ENCODE peak calls at places on chromosomes 16 and 17, in nine cellular contexts. One of them, this sample, is unnamed.

GRCh38 chr16:3731126-3731935 is 14.0 kb upstream of the TRAP1 start:
- DNase-seq in breast epithelium: no peak
- DNase-seq in H1: no peak
- DNase-seq in GM12878: no peak
- DNase-seq in HL-60: no peak
- DNase-seq in prostate gland: no peak
- DNase-seq in stomach: no peak
- DNase-seq in GM23338: no peak
- DNase-seq in K562: no peak
- DNase-seq in this sample: peak

GRCh38 chr17:49901460-49902331 is 53.8 kb upstream of the TAC4 start:
- DNase-seq in breast epithelium: no peak
- DNase-seq in H1: no peak
- DNase-seq in GM12878: no peak
- DNase-seq in HL-60: no peak
- DNase-seq in prostate gland: no peak
- DNase-seq in stomach: no peak
- DNase-seq in GM23338: peak
- DNase-seq in K562: no peak
- DNase-seq in this sample: no peak

GRCh38 chr16:85078952-85079351 is 33.3 kb downstream of the CIBAR2 start:
- DNase-seq in breast epithelium: no peak
- DNase-seq in H1: no peak
- DNase-seq in GM12878: no peak
- DNase-seq in HL-60: no peak
- DNase-seq in prostate gland: no peak
- DNase-seq in stomach: no peak
- DNase-seq in GM23338: no peak
- DNase-seq in K562: no peak
- DNase-seq in this sample: no peak

GRCh38 chr17:48997103-48997826 is at the start of gene IGF2BP1:
- DNase-seq in breast epithelium: no peak
- DNase-seq in H1: peak
- DNase-seq in GM12878: no peak
- DNase-seq in HL-60: no peak
- DNase-seq in prostate gland: no peak
- DNase-seq in stomach: no peak
- DNase-seq in GM23338: peak
- DNase-seq in K562: peak
- DNase-seq in this sample: no peak

GRCh38 chr16:67678354-67679023 is 11.9 kb downstream of the C16orf86 start:
- DNase-seq in breast epithelium: no peak
- DNase-seq in H1: no peak
- DNase-seq in GM12878: no peak
- DNase-seq in HL-60: no peak
- DNase-seq in prostate gland: peak
- DNase-seq in stomach: no peak
- DNase-seq in GM23338: no peak
- DNase-seq in K562: no peak
- DNase-seq in this sample: no peak

GRCh38 chr17:73211745-73212144 is 18.9 kb downstream of the COG1 start:
- DNase-seq in breast epithelium: peak
- DNase-seq in H1: no peak
- DNase-seq in GM12878: no peak
- DNase-seq in HL-60: no peak
- DNase-seq in prostate gland: no peak
- DNase-seq in stomach: no peak
- DNase-seq in GM23338: no peak
- DNase-seq in K562: no peak
- DNase-seq in this sample: no peak

GRCh38 chr16:77585379-77585778 is 136.9 kb upstream of the NUDT7 start:
- DNase-seq in breast epithelium: no peak
- DNase-seq in H1: no peak
- DNase-seq in GM12878: no peak
- DNase-seq in HL-60: no peak
- DNase-seq in prostate gland: no peak
- DNase-seq in stomach: no peak
- DNase-seq in GM23338: no peak
- DNase-seq in K562: no peak
- DNase-seq in this sample: no peak

GRCh38 chr17:57948555-57949420 is 6.4 kb downstream of the CUEDC1 start:
- DNase-seq in breast epithelium: no peak
- DNase-seq in H1: no peak
- DNase-seq in GM12878: no peak
- DNase-seq in HL-60: no peak
- DNase-seq in prostate gland: no peak
- DNase-seq in stomach: no peak
- DNase-seq in GM23338: peak
- DNase-seq in K562: peak
- DNase-seq in this sample: peak

GRCh38 chr17:9470171-9470570 is 105.4 kb downstream of the STX8 start:
- DNase-seq in breast epithelium: no peak
- DNase-seq in H1: no peak
- DNase-seq in GM12878: peak
- DNase-seq in HL-60: no peak
- DNase-seq in prostate gland: no peak
- DNase-seq in stomach: no peak
- DNase-seq in GM23338: no peak
- DNase-seq in K562: no peak
- DNase-seq in this sample: no peak

DNA sequence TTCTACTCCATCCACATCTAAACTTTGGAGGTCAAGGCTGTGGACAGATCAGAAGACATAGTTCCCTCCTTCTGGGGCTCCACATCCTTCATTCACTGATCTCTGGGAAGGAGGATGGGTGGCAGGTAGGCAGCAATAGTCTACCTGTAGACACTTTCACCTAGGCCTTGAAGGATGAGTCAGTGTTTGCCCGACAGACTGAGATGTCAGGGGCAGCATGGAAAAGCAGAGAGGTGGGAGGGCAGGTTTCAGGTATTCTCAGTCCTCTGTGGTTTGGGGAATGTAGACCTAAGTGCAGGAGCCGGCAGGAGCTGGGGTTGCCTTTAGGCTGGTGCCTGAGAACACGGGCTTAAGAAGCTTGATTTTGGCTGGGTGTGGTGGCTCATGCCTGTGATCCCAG is 171.9 kb upstream of the ZNF267 start:
- DNase-seq in breast epithelium: no peak
- DNase-seq in H1: no peak
- DNase-seq in GM12878: no peak
- DNase-seq in HL-60: no peak
- DNase-seq in prostate gland: no peak
- DNase-seq in stomach: no peak
- DNase-seq in GM23338: no peak
- DNase-seq in K562: no peak
- DNase-seq in this sample: no peak
- H3K27ac ChIP-seq in breast epithelium: no peak
- H3K27ac ChIP-seq in H1: no peak
- H3K27ac ChIP-seq in GM12878: peak
- H3K27ac ChIP-seq in HL-60: no peak
- H3K27ac ChIP-seq in prostate gland: no peak
- H3K27ac ChIP-seq in stomach: no peak
- H3K27ac ChIP-seq in GM23338: no peak
- H3K27ac ChIP-seq in K562: no peak
- H3K27ac ChIP-seq in this sample: no peak

DNA sequence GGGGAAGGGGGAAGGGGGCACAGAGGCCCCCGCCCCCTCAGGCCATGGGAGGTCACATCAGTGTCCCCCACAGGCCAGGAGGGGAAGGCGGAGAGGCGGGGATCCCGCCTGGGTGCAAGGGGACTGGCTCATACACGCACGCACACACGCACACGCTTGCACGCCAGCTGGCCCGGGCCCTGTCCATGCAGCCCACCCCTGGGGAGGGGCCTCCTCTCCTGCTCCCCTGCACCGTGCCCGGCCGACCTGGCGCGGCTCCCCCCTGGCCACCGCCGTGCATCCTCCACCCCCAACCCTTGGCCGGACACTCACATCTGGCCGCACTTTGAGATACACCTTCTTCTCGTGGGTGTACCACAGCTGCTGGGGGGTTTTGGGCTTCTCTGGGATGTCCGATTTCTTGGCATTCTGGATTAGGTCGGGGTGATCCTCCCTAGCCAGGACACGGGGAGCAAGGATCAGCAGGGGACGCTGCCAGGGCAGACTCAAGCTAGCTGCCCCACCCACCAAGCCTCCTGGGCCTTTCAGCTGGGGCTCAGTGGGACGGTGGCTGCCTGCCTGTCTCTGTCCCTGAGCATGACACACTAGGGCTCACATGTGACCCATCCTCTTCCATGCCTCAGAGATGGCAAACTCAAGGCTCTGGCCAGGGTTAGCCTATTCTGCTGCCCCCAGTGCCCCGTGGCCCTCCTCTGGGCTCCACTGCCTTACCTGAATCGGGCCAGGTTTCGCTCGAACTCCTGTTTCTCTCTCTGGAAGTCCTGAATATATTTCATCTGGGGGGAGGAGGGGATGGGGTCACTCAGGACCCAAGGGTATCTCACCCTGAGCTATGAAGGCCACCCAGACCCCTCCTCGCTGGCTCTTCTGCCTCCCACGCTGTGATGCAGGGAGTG is 6.7 kb downstream of the UBTF start:
- DNase-seq in breast epithelium: no peak
- DNase-seq in H1: no peak
- DNase-seq in GM12878: no peak
- DNase-seq in HL-60: no peak
- DNase-seq in prostate gland: no peak
- DNase-seq in stomach: no peak
- DNase-seq in GM23338: no peak
- DNase-seq in K562: no peak
- DNase-seq in this sample: no peak
- TF ChIP-seq POLR2AphosphoS5 in breast epithelium: no peak
- TF ChIP-seq POLR2AphosphoS5 in H1: no peak
- TF ChIP-seq POLR2AphosphoS5 in GM12878: peak
- TF ChIP-seq POLR2AphosphoS5 in HL-60: peak
- TF ChIP-seq POLR2AphosphoS5 in prostate gland: no peak
- TF ChIP-seq POLR2AphosphoS5 in stomach: no peak
- TF ChIP-seq POLR2AphosphoS5 in GM23338: no peak
- TF ChIP-seq POLR2AphosphoS5 in K562: peak
- TF ChIP-seq POLR2AphosphoS5 in this sample: no peak

GRCh38 chr17:12691173-12691572 is 25.5 kb downstream of the MYOCD start:
- DNase-seq in breast epithelium: no peak
- DNase-seq in H1: no peak
- DNase-seq in GM12878: no peak
- DNase-seq in HL-60: no peak
- DNase-seq in prostate gland: no peak
- DNase-seq in stomach: no peak
- DNase-seq in GM23338: no peak
- DNase-seq in K562: no peak
- DNase-seq in this sample: peak
- H3K27ac ChIP-seq in breast epithelium: no peak
- H3K27ac ChIP-seq in H1: no peak
- H3K27ac ChIP-seq in GM12878: no peak
- H3K27ac ChIP-seq in HL-60: no peak
- H3K27ac ChIP-seq in prostate gland: no peak
- H3K27ac ChIP-seq in stomach: peak
- H3K27ac ChIP-seq in GM23338: no peak
- H3K27ac ChIP-seq in K562: no peak
- H3K27ac ChIP-seq in this sample: peak

GRCh38 chr17:78170692-78171590 is 2.6 kb downstream of the SYNGR2 start:
- DNase-seq in breast epithelium: no peak
- DNase-seq in H1: no peak
- DNase-seq in GM12878: no peak
- DNase-seq in HL-60: no peak
- DNase-seq in prostate gland: no peak
- DNase-seq in stomach: no peak
- DNase-seq in GM23338: no peak
- DNase-seq in K562: no peak
- DNase-seq in this sample: no peak
- TF ChIP-seq POLR2AphosphoS5 in breast epithelium: no peak
- TF ChIP-seq POLR2AphosphoS5 in H1: peak
- TF ChIP-seq POLR2AphosphoS5 in GM12878: peak
- TF ChIP-seq POLR2AphosphoS5 in HL-60: no peak
- TF ChIP-seq POLR2AphosphoS5 in prostate gland: no peak
- TF ChIP-seq POLR2AphosphoS5 in stomach: no peak
- TF ChIP-seq POLR2AphosphoS5 in GM23338: no peak
- TF ChIP-seq POLR2AphosphoS5 in K562: no peak
- TF ChIP-seq POLR2AphosphoS5 in this sample: no peak

GRCh38 chr17:17866897-17867296 is 30.1 kb upstream of the SREBF1 start:
- DNase-seq in breast epithelium: no peak
- DNase-seq in H1: no peak
- DNase-seq in GM12878: no peak
- DNase-seq in HL-60: no peak
- DNase-seq in prostate gland: no peak
- DNase-seq in stomach: no peak
- DNase-seq in GM23338: no peak
- DNase-seq in K562: no peak
- DNase-seq in this sample: no peak

GRCh38 chr17:17871913-17872312 is 35.1 kb upstream of the SREBF1 start:
- DNase-seq in breast epithelium: no peak
- DNase-seq in H1: no peak
- DNase-seq in GM12878: no peak
- DNase-seq in HL-60: no peak
- DNase-seq in prostate gland: no peak
- DNase-seq in stomach: no peak
- DNase-seq in GM23338: no peak
- DNase-seq in K562: no peak
- DNase-seq in this sample: no peak

GRCh38 chr17:17870292-17870691 is 33.5 kb upstream of the SREBF1 start:
- DNase-seq in breast epithelium: no peak
- DNase-seq in H1: no peak
- DNase-seq in GM12878: no peak
- DNase-seq in HL-60: no peak
- DNase-seq in prostate gland: no peak
- DNase-seq in stomach: no peak
- DNase-seq in GM23338: peak
- DNase-seq in K562: no peak
- DNase-seq in this sample: no peak

GRCh38 chr17:17866425-17866824 is 29.6 kb upstream of the SREBF1 start:
- DNase-seq in breast epithelium: no peak
- DNase-seq in H1: no peak
- DNase-seq in GM12878: no peak
- DNase-seq in HL-60: no peak
- DNase-seq in prostate gland: no peak
- DNase-seq in stomach: no peak
- DNase-seq in GM23338: no peak
- DNase-seq in K562: no peak
- DNase-seq in this sample: no peak

GRCh38 chr17:17868637-17869522 is 32.1 kb upstream of the SREBF1 start:
- DNase-seq in breast epithelium: no peak
- DNase-seq in H1: no peak
- DNase-seq in GM12878: no peak
- DNase-seq in HL-60: no peak
- DNase-seq in prostate gland: no peak
- DNase-seq in stomach: no peak
- DNase-seq in GM23338: peak
- DNase-seq in K562: no peak
- DNase-seq in this sample: no peak
- H3K27ac ChIP-seq in breast epithelium: no peak
- H3K27ac ChIP-seq in H1: no peak
- H3K27ac ChIP-seq in GM12878: no peak
- H3K27ac ChIP-seq in HL-60: no peak
- H3K27ac ChIP-seq in prostate gland: no peak
- H3K27ac ChIP-seq in stomach: peak
- H3K27ac ChIP-seq in GM23338: peak
- H3K27ac ChIP-seq in K562: no peak
- H3K27ac ChIP-seq in this sample: peak

This sample was measured in sigmoid colon.